ENCODE peak calls at places on chromosomes 16 and 17, in seven cellular contexts. R is T-helper 2 cell, O is tibial artery, U is spleen, Q is left ventricle myocardium inferior, M is cardiac muscle cell, H is pons. G is an unnamed sample.

GRCh38 chr17:80187090-80187489 is 17.3 kb downstream of the CARD14 start:
- DNase-seq in R (no peak), O (no peak), U (no peak), Q (no peak), M (peak), H (no peak), G (no peak)

GRCh38 chr16:1989826-1990335 is at the start of gene SYNGR3:
- DNase-seq in R (no peak), O (no peak), U (no peak), Q (no peak), M (no peak), H (no peak), G (no peak)

GRCh38 chr17:42288078-42288984 is at the start of gene STAT5A:
- DNase-seq in R (peak), O (peak), U (peak), Q (peak), M (peak), H (peak), G (peak)

GRCh38 chr17:50212121-50212843 is 10.9 kb upstream of the COL1A1 start:
- DNase-seq in R (no peak), O (no peak), U (no peak), Q (no peak), M (peak), H (no peak), G (no peak)

GRCh38 chr16:75257886-75258806 is 6.7 kb upstream of the BCAR1 start:
- DNase-seq in R (no peak), O (no peak), U (no peak), Q (no peak), M (no peak), H (no peak), G (no peak)

GRCh38 chr17:55672585-55673501 is 49.8 kb downstream of the TMEM100 start:
- DNase-seq in R (no peak), O (no peak), U (no peak), Q (no peak), M (peak), H (no peak), G (no peak)

GRCh38 chr16:7221157-7221556 is 111.5 kb upstream of the RBFOX1 start:
- DNase-seq in R (no peak), O (no peak), U (no peak), Q (no peak), M (no peak), H (no peak), G (no peak)

GRCh38 chr17:13642188-13642587 is 40.5 kb upstream of the HS3ST3A1 start:
- DNase-seq in R (no peak), O (no peak), U (no peak), Q (no peak), M (no peak), H (no peak), G (no peak)

GRCh38 chr17:77470800-77471733 is 330.3 kb downstream of the SEC14L1 start:
- DNase-seq in R (no peak), O (no peak), U (no peak), Q (peak), M (peak), H (no peak), G (no peak)

GRCh38 chr17:69539781-69540319 is 125.4 kb downstream of the MAP2K6 start:
- DNase-seq in R (no peak), O (no peak), U (no peak), Q (no peak), M (peak), H (no peak), G (no peak)

GRCh38 chr17:16456770-16457316 is 35.1 kb downstream of the LRRC75A start:
- DNase-seq in R (no peak), O (no peak), U (no peak), Q (no peak), M (peak), H (no peak), G (no peak)

GRCh38 chr17:37708008-37708615 is 36.7 kb downstream of the HNF1B start:
- DNase-seq in R (no peak), O (no peak), U (no peak), Q (no peak), M (no peak), H (no peak), G (no peak)

GRCh38 chr16:77780378-77780837 is 8.0 kb upstream of the VAT1L start:
- DNase-seq in R (no peak), O (no peak), U (no peak), Q (no peak), M (peak), H (no peak), G (no peak)

GRCh38 chr16:5428932-5429331 is 331.3 kb upstream of the EEF2KMT start:
- DNase-seq in R (no peak), O (no peak), U (no peak), Q (no peak), M (no peak), H (no peak), G (no peak)

GRCh38 chr16:83732536-83732935 is 75.2 kb upstream of the HSBP1 start:
- DNase-seq in R (no peak), O (no peak), U (no peak), Q (no peak), M (no peak), H (no peak), G (no peak)

GRCh38 chr16:27221576-27222498 is 18.5 kb downstream of the KDM8 start:
- DNase-seq in R (no peak), O (no peak), U (no peak), Q (peak), M (peak), H (no peak), G (no peak)

GRCh38 chr17:15309793-15310192 is 31.6 kb downstream of the TEKT3 start:
- DNase-seq in R (no peak), O (no peak), U (no peak), Q (no peak), M (no peak), H (no peak), G (no peak)